ENCODE peak calls at places on chromosomes 5 and 9, in six cellular contexts. One of them, this sample, is unnamed.

GRCh38 chr5:3811116-3811515 is 215.5 kb downstream of the IRX1 start:
- DNase-seq in CD8-positive, alpha-beta T cell: no peak
- DNase-seq in fibroblast of mammary gland: no peak
- DNase-seq in PC-3: no peak
- DNase-seq in upper lobe of left lung: no peak
- DNase-seq in OCI-LY7: no peak
- DNase-seq in this sample: no peak

GRCh38 chr5:72305194-72306142 is 14.6 kb downstream of the MRPS27 start:
- DNase-seq in CD8-positive, alpha-beta T cell: no peak
- DNase-seq in fibroblast of mammary gland: no peak
- DNase-seq in PC-3: no peak
- DNase-seq in upper lobe of left lung: no peak
- DNase-seq in OCI-LY7: peak
- DNase-seq in this sample: no peak

GRCh38 chr9:93653762-93654161 is 77.4 kb downstream of the PHF2 start:
- DNase-seq in CD8-positive, alpha-beta T cell: no peak
- DNase-seq in fibroblast of mammary gland: no peak
- DNase-seq in PC-3: no peak
- DNase-seq in upper lobe of left lung: no peak
- DNase-seq in OCI-LY7: no peak
- DNase-seq in this sample: no peak

GRCh38 chr9:30089428-30089827 is 2295.0 kb upstream of the ACO1 start:
- DNase-seq in CD8-positive, alpha-beta T cell: no peak
- DNase-seq in fibroblast of mammary gland: no peak
- DNase-seq in PC-3: no peak
- DNase-seq in upper lobe of left lung: no peak
- DNase-seq in OCI-LY7: no peak
- DNase-seq in this sample: no peak

GRCh38 chr5:35420200-35420599 is 189.9 kb upstream of the PRLR start:
- DNase-seq in CD8-positive, alpha-beta T cell: no peak
- DNase-seq in fibroblast of mammary gland: no peak
- DNase-seq in PC-3: no peak
- DNase-seq in upper lobe of left lung: no peak
- DNase-seq in OCI-LY7: no peak
- DNase-seq in this sample: no peak

GRCh38 chr9:76717611-76718010 is 46.6 kb upstream of the PCA3 start:
- DNase-seq in CD8-positive, alpha-beta T cell: no peak
- DNase-seq in fibroblast of mammary gland: peak
- DNase-seq in PC-3: no peak
- DNase-seq in upper lobe of left lung: no peak
- DNase-seq in OCI-LY7: no peak
- DNase-seq in this sample: no peak

GRCh38 chr9:92393686-92394085 is 10.7 kb downstream of the OGN start:
- DNase-seq in CD8-positive, alpha-beta T cell: no peak
- DNase-seq in fibroblast of mammary gland: peak
- DNase-seq in PC-3: no peak
- DNase-seq in upper lobe of left lung: no peak
- DNase-seq in OCI-LY7: no peak
- DNase-seq in this sample: no peak

GRCh38 chr5:141870871-141871270 is 7.3 kb downstream of the PCDH1 start:
- DNase-seq in CD8-positive, alpha-beta T cell: no peak
- DNase-seq in fibroblast of mammary gland: no peak
- DNase-seq in PC-3: peak
- DNase-seq in upper lobe of left lung: no peak
- DNase-seq in OCI-LY7: no peak
- DNase-seq in this sample: no peak

GRCh38 chr9:129656795-129657390 is 8.6 kb upstream of the PRRX2 start:
- DNase-seq in CD8-positive, alpha-beta T cell: no peak
- DNase-seq in fibroblast of mammary gland: peak
- DNase-seq in PC-3: peak
- DNase-seq in upper lobe of left lung: no peak
- DNase-seq in OCI-LY7: no peak
- DNase-seq in this sample: no peak

GRCh38 chr5:76709762-76710161 is 6.2 kb upstream of the F2R start:
- DNase-seq in CD8-positive, alpha-beta T cell: no peak
- DNase-seq in fibroblast of mammary gland: peak
- DNase-seq in PC-3: peak
- DNase-seq in upper lobe of left lung: no peak
- DNase-seq in OCI-LY7: no peak
- DNase-seq in this sample: no peak

GRCh38 chr5:159174511-159175168 is 34.7 kb downstream of the RNF145 start:
- DNase-seq in CD8-positive, alpha-beta T cell: no peak
- DNase-seq in fibroblast of mammary gland: no peak
- DNase-seq in PC-3: no peak
- DNase-seq in upper lobe of left lung: no peak
- DNase-seq in OCI-LY7: no peak
- DNase-seq in this sample: no peak

GRCh38 chr9:21828853-21829405 is 26.5 kb downstream of the MTAP start:
- DNase-seq in CD8-positive, alpha-beta T cell: no peak
- DNase-seq in fibroblast of mammary gland: no peak
- DNase-seq in PC-3: peak
- DNase-seq in upper lobe of left lung: no peak
- DNase-seq in OCI-LY7: no peak
- DNase-seq in this sample: no peak

GRCh38 chr5:14781106-14781505 is 90.5 kb downstream of the ANKH start:
- DNase-seq in CD8-positive, alpha-beta T cell: no peak
- DNase-seq in fibroblast of mammary gland: peak
- DNase-seq in PC-3: no peak
- DNase-seq in upper lobe of left lung: no peak
- DNase-seq in OCI-LY7: no peak
- DNase-seq in this sample: no peak

GRCh38 chr5:131209506-131210191 is 38.9 kb downstream of the LYRM7 start:
- DNase-seq in CD8-positive, alpha-beta T cell: peak
- DNase-seq in fibroblast of mammary gland: no peak
- DNase-seq in PC-3: no peak
- DNase-seq in upper lobe of left lung: peak
- DNase-seq in OCI-LY7: peak
- DNase-seq in this sample: no peak

GRCh38 chr5:10323588-10324488 is 16.1 kb upstream of the CMBL start:
- DNase-seq in CD8-positive, alpha-beta T cell: no peak
- DNase-seq in fibroblast of mammary gland: no peak
- DNase-seq in PC-3: peak
- DNase-seq in upper lobe of left lung: no peak
- DNase-seq in OCI-LY7: no peak
- DNase-seq in this sample: no peak

GRCh38 chr5:43772601-43773031 is 169.6 kb downstream of the NNT start:
- DNase-seq in CD8-positive, alpha-beta T cell: no peak
- DNase-seq in fibroblast of mammary gland: peak
- DNase-seq in PC-3: peak
- DNase-seq in upper lobe of left lung: no peak
- DNase-seq in OCI-LY7: no peak
- DNase-seq in this sample: no peak

GRCh38 chr5:176153741-176154140 is 84.5 kb upstream of the SIMC1 start:
- DNase-seq in CD8-positive, alpha-beta T cell: no peak
- DNase-seq in fibroblast of mammary gland: peak
- DNase-seq in PC-3: no peak
- DNase-seq in upper lobe of left lung: no peak
- DNase-seq in OCI-LY7: no peak
- DNase-seq in this sample: no peak

GRCh38 chr9:93950619-93951601 is 4.2 kb downstream of the BARX1 start:
- DNase-seq in CD8-positive, alpha-beta T cell: no peak
- DNase-seq in fibroblast of mammary gland: no peak
- DNase-seq in PC-3: peak
- DNase-seq in upper lobe of left lung: peak
- DNase-seq in OCI-LY7: no peak
- DNase-seq in this sample: no peak

GRCh38 chr9:108671156-108671555 is 184.6 kb downstream of the ACTL7B start:
- DNase-seq in CD8-positive, alpha-beta T cell: no peak
- DNase-seq in fibroblast of mammary gland: peak
- DNase-seq in PC-3: peak
- DNase-seq in upper lobe of left lung: no peak
- DNase-seq in OCI-LY7: no peak
- DNase-seq in this sample: no peak
- TF ChIP-seq CTCF in CD8-positive, alpha-beta T cell: no peak
- TF ChIP-seq CTCF in fibroblast of mammary gland: peak
- TF ChIP-seq CTCF in PC-3: peak
- TF ChIP-seq CTCF in upper lobe of left lung: no peak
- TF ChIP-seq CTCF in OCI-LY7: no peak
- TF ChIP-seq CTCF in this sample: peak

GRCh38 chr5:154940772-154941620 is at the start of gene MRPL22:
- DNase-seq in CD8-positive, alpha-beta T cell: peak
- DNase-seq in fibroblast of mammary gland: peak
- DNase-seq in PC-3: peak
- DNase-seq in upper lobe of left lung: peak
- DNase-seq in OCI-LY7: peak
- DNase-seq in this sample: peak
- TF ChIP-seq CTCF in CD8-positive, alpha-beta T cell: no peak
- TF ChIP-seq CTCF in fibroblast of mammary gland: no peak
- TF ChIP-seq CTCF in PC-3: no peak
- TF ChIP-seq CTCF in upper lobe of left lung: no peak
- TF ChIP-seq CTCF in OCI-LY7: no peak
- TF ChIP-seq CTCF in this sample: no peak

GRCh38 chr5:66554884-66555283 is 41.3 kb upstream of the MAST4 start:
- DNase-seq in CD8-positive, alpha-beta T cell: no peak
- DNase-seq in fibroblast of mammary gland: no peak
- DNase-seq in PC-3: no peak
- DNase-seq in upper lobe of left lung: no peak
- DNase-seq in OCI-LY7: no peak
- DNase-seq in this sample: no peak

GRCh38 chr5:66551920-66552319 is 44.3 kb upstream of the MAST4 start:
- DNase-seq in CD8-positive, alpha-beta T cell: no peak
- DNase-seq in fibroblast of mammary gland: no peak
- DNase-seq in PC-3: no peak
- DNase-seq in upper lobe of left lung: no peak
- DNase-seq in OCI-LY7: no peak
- DNase-seq in this sample: no peak

GRCh38 chr5:66554211-66554610 is 42.0 kb upstream of the MAST4 start:
- DNase-seq in CD8-positive, alpha-beta T cell: no peak
- DNase-seq in fibroblast of mammary gland: peak
- DNase-seq in PC-3: peak
- DNase-seq in upper lobe of left lung: peak
- DNase-seq in OCI-LY7: peak
- DNase-seq in this sample: no peak

GRCh38 chr5:66553368-66553912 is 42.8 kb upstream of the MAST4 start:
- DNase-seq in CD8-positive, alpha-beta T cell: no peak
- DNase-seq in fibroblast of mammary gland: no peak
- DNase-seq in PC-3: peak
- DNase-seq in upper lobe of left lung: no peak
- DNase-seq in OCI-LY7: no peak
- DNase-seq in this sample: no peak

GRCh38 chr5:66551338-66551737 is 44.9 kb upstream of the MAST4 start:
- DNase-seq in CD8-positive, alpha-beta T cell: no peak
- DNase-seq in fibroblast of mammary gland: no peak
- DNase-seq in PC-3: no peak
- DNase-seq in upper lobe of left lung: no peak
- DNase-seq in OCI-LY7: no peak
- DNase-seq in this sample: no peak
- TF ChIP-seq CTCF in CD8-positive, alpha-beta T cell: no peak
- TF ChIP-seq CTCF in fibroblast of mammary gland: no peak
- TF ChIP-seq CTCF in PC-3: no peak
- TF ChIP-seq CTCF in upper lobe of left lung: no peak
- TF ChIP-seq CTCF in OCI-LY7: no peak
- TF ChIP-seq CTCF in this sample: no peak

DNA sequence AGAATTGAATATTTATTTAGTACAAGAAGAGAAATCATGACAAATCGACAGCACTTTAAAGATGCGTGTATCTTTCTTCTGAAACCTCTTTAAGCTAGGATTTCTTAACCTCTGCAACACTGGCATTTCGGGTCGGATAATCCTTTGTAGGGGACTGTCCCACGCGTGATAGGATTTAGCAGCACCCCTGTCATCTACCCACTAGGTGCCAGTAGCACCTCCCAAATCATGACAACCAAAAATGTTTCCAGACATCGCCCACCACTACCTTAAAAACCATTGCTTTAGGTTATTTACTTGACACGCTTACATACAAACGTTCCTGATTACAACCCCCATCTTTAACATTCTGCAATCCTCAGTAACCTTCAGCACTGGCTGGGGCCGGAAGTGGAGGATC is 223.1 kb downstream of the TRIM32 start:
- DNase-seq in CD8-positive, alpha-beta T cell: no peak
- DNase-seq in fibroblast of mammary gland: no peak
- DNase-seq in PC-3: peak
- DNase-seq in upper lobe of left lung: no peak
- DNase-seq in OCI-LY7: no peak
- DNase-seq in this sample: no peak
- TF ChIP-seq CTCF in CD8-positive, alpha-beta T cell: no peak
- TF ChIP-seq CTCF in fibroblast of mammary gland: no peak
- TF ChIP-seq CTCF in PC-3: peak
- TF ChIP-seq CTCF in upper lobe of left lung: no peak
- TF ChIP-seq CTCF in OCI-LY7: peak
- TF ChIP-seq CTCF in this sample: no peak

DNA sequence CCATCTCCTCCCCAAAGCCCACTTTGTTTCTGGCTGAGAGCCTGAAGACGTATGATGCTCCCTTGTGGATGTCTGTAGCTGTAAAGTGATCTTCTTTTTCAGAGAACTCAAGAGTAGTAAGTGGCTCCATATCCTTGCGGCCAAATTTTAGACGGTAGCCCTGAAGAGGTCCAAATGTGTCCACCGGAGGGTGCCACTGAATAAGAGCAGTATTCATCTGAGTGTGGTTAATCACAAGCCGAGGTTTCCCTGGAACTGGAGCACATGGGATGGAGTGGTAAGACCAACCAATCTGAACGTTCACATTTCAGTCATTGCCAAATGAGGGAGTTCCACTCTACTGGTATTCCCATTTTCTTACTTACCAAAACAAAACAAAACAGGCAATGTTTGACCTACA is 686.5 kb upstream of the DMAC1 start:
- DNase-seq in CD8-positive, alpha-beta T cell: no peak
- DNase-seq in fibroblast of mammary gland: peak
- DNase-seq in PC-3: no peak
- DNase-seq in upper lobe of left lung: no peak
- DNase-seq in OCI-LY7: no peak
- DNase-seq in this sample: no peak
- TF ChIP-seq CTCF in CD8-positive, alpha-beta T cell: no peak
- TF ChIP-seq CTCF in fibroblast of mammary gland: peak
- TF ChIP-seq CTCF in PC-3: no peak
- TF ChIP-seq CTCF in upper lobe of left lung: no peak
- TF ChIP-seq CTCF in OCI-LY7: peak
- TF ChIP-seq CTCF in this sample: peak

DNA sequence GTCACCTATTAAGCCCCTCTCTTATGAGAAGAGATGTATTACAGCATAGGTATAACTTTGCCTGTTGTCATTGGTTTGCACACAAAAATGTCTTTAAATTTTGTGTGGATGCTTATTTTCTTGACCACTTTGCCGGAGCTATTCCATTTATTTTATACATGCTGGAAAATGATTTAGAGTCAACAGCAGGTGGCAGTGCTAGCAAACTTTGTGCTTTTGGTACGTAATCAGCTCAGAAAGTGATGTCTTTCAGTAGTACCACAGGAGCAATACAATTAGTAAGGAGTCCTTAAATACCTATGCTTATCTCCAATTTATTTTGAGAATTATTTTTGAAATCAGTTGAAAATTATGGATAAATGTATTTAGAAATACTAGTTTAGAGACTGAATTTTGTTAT is 19.8 kb upstream of the NUDT12 start:
- DNase-seq in CD8-positive, alpha-beta T cell: no peak
- DNase-seq in fibroblast of mammary gland: peak
- DNase-seq in PC-3: peak
- DNase-seq in upper lobe of left lung: no peak
- DNase-seq in OCI-LY7: peak
- DNase-seq in this sample: peak
- TF ChIP-seq CTCF in CD8-positive, alpha-beta T cell: no peak
- TF ChIP-seq CTCF in fibroblast of mammary gland: peak
- TF ChIP-seq CTCF in PC-3: peak
- TF ChIP-seq CTCF in upper lobe of left lung: peak
- TF ChIP-seq CTCF in OCI-LY7: peak
- TF ChIP-seq CTCF in this sample: peak

This sample was measured in neural crest cell.